ENCODE peak calls at places on chromosome 2, in seven cellular contexts. One of them, this sample, is unnamed.

GRCh38 chr2:13638181-13638580 is 921.4 kb downstream of the TRIB2 start:
- DNase-seq in effector memory CD4-positive, alpha-beta T cell: no peak
- DNase-seq in upper lobe of right lung: no peak
- DNase-seq in uterus: no peak
- DNase-seq in cardiac muscle cell: no peak
- DNase-seq in tibial artery: no peak
- DNase-seq in coronary artery: no peak
- DNase-seq in this sample: no peak

GRCh38 chr2:198273670-198274069 is 469.3 kb downstream of the PLCL1 start:
- DNase-seq in uterus: no peak
- DNase-seq in tibial artery: no peak
- DNase-seq in coronary artery: no peak
- DNase-seq in upper lobe of right lung: no peak
- DNase-seq in cardiac muscle cell: no peak
- DNase-seq in effector memory CD4-positive, alpha-beta T cell: no peak
- DNase-seq in this sample: no peak

GRCh38 chr2:108853421-108853820 is 66.8 kb downstream of the CCDC138 start:
- DNase-seq in effector memory CD4-positive, alpha-beta T cell: no peak
- DNase-seq in tibial artery: no peak
- DNase-seq in cardiac muscle cell: no peak
- DNase-seq in uterus: no peak
- DNase-seq in coronary artery: no peak
- DNase-seq in upper lobe of right lung: no peak
- DNase-seq in this sample: no peak

GRCh38 chr2:61727746-61728145 is 126.1 kb downstream of the FAM161A start:
- DNase-seq in uterus: no peak
- DNase-seq in cardiac muscle cell: no peak
- DNase-seq in coronary artery: no peak
- DNase-seq in tibial artery: no peak
- DNase-seq in effector memory CD4-positive, alpha-beta T cell: no peak
- DNase-seq in upper lobe of right lung: no peak
- DNase-seq in this sample: no peak

GRCh38 chr2:109609352-109610024 is 4.3 kb downstream of the SEPTIN10 start:
- DNase-seq in cardiac muscle cell: no peak
- DNase-seq in uterus: no peak
- DNase-seq in tibial artery: no peak
- DNase-seq in coronary artery: no peak
- DNase-seq in effector memory CD4-positive, alpha-beta T cell: no peak
- DNase-seq in upper lobe of right lung: no peak
- DNase-seq in this sample: no peak

GRCh38 chr2:200847268-200847667 is 17.2 kb downstream of the CLK1 start:
- DNase-seq in cardiac muscle cell: no peak
- DNase-seq in upper lobe of right lung: no peak
- DNase-seq in tibial artery: no peak
- DNase-seq in uterus: no peak
- DNase-seq in effector memory CD4-positive, alpha-beta T cell: no peak
- DNase-seq in coronary artery: no peak
- DNase-seq in this sample: no peak

GRCh38 chr2:9276901-9277455 is 70.4 kb downstream of the ASAP2 start:
- DNase-seq in uterus: no peak
- DNase-seq in tibial artery: no peak
- DNase-seq in upper lobe of right lung: no peak
- DNase-seq in effector memory CD4-positive, alpha-beta T cell: no peak
- DNase-seq in coronary artery: no peak
- DNase-seq in cardiac muscle cell: no peak
- DNase-seq in this sample: no peak

GRCh38 chr2:148963461-148963860 is 75.0 kb upstream of the LYPD6B start:
- DNase-seq in cardiac muscle cell: no peak
- DNase-seq in uterus: no peak
- DNase-seq in upper lobe of right lung: no peak
- DNase-seq in tibial artery: no peak
- DNase-seq in coronary artery: no peak
- DNase-seq in effector memory CD4-positive, alpha-beta T cell: no peak
- DNase-seq in this sample: no peak

GRCh38 chr2:60526623-60527022 is 26.8 kb downstream of the BCL11A start:
- DNase-seq in uterus: no peak
- DNase-seq in tibial artery: no peak
- DNase-seq in effector memory CD4-positive, alpha-beta T cell: no peak
- DNase-seq in coronary artery: no peak
- DNase-seq in cardiac muscle cell: no peak
- DNase-seq in upper lobe of right lung: no peak
- DNase-seq in this sample: no peak

GRCh38 chr2:67400560-67401464 is 3.7 kb downstream of the ETAA1 start:
- DNase-seq in effector memory CD4-positive, alpha-beta T cell: no peak
- DNase-seq in tibial artery: no peak
- DNase-seq in uterus: no peak
- DNase-seq in cardiac muscle cell: no peak
- DNase-seq in upper lobe of right lung: no peak
- DNase-seq in coronary artery: no peak
- DNase-seq in this sample: no peak

GRCh38 chr2:36469267-36469561 is 113.6 kb downstream of the CRIM1 start:
- DNase-seq in uterus: no peak
- DNase-seq in effector memory CD4-positive, alpha-beta T cell: no peak
- DNase-seq in upper lobe of right lung: no peak
- DNase-seq in cardiac muscle cell: no peak
- DNase-seq in tibial artery: no peak
- DNase-seq in coronary artery: no peak
- DNase-seq in this sample: no peak

GRCh38 chr2:55776479-55776878 is 82.8 kb upstream of the PNPT1 start:
- DNase-seq in effector memory CD4-positive, alpha-beta T cell: no peak
- DNase-seq in uterus: no peak
- DNase-seq in coronary artery: no peak
- DNase-seq in cardiac muscle cell: no peak
- DNase-seq in tibial artery: no peak
- DNase-seq in upper lobe of right lung: no peak
- DNase-seq in this sample: no peak

GRCh38 chr2:238897122-238897880 is 49.4 kb downstream of the TWIST2 start:
- DNase-seq in upper lobe of right lung: no peak
- DNase-seq in cardiac muscle cell: no peak
- DNase-seq in coronary artery: no peak
- DNase-seq in uterus: no peak
- DNase-seq in effector memory CD4-positive, alpha-beta T cell: no peak
- DNase-seq in tibial artery: no peak
- DNase-seq in this sample: no peak

GRCh38 chr2:168336786-168337388 is 89.5 kb upstream of the STK39 start:
- DNase-seq in cardiac muscle cell: peak
- DNase-seq in tibial artery: no peak
- DNase-seq in effector memory CD4-positive, alpha-beta T cell: peak
- DNase-seq in upper lobe of right lung: peak
- DNase-seq in coronary artery: no peak
- DNase-seq in uterus: no peak
- DNase-seq in this sample: no peak

GRCh38 chr2:39301352-39301751 is 57.6 kb upstream of the CDKL4 start:
- DNase-seq in uterus: no peak
- DNase-seq in effector memory CD4-positive, alpha-beta T cell: no peak
- DNase-seq in coronary artery: no peak
- DNase-seq in tibial artery: no peak
- DNase-seq in cardiac muscle cell: no peak
- DNase-seq in upper lobe of right lung: no peak
- DNase-seq in this sample: no peak

GRCh38 chr2:126839711-126840110 is 59.0 kb upstream of the TEX51 start:
- DNase-seq in upper lobe of right lung: no peak
- DNase-seq in coronary artery: no peak
- DNase-seq in tibial artery: no peak
- DNase-seq in uterus: no peak
- DNase-seq in cardiac muscle cell: no peak
- DNase-seq in effector memory CD4-positive, alpha-beta T cell: no peak
- DNase-seq in this sample: no peak

GRCh38 chr2:20415511-20415918 is 31.4 kb upstream of the RHOB start:
- DNase-seq in uterus: peak
- DNase-seq in cardiac muscle cell: no peak
- DNase-seq in upper lobe of right lung: no peak
- DNase-seq in tibial artery: peak
- DNase-seq in coronary artery: peak
- DNase-seq in effector memory CD4-positive, alpha-beta T cell: no peak
- DNase-seq in this sample: no peak

GRCh38 chr2:237862528-237862895 is 3.1 kb downstream of the RAMP1 start:
- DNase-seq in upper lobe of right lung: peak
- DNase-seq in effector memory CD4-positive, alpha-beta T cell: no peak
- DNase-seq in uterus: peak
- DNase-seq in coronary artery: peak
- DNase-seq in cardiac muscle cell: no peak
- DNase-seq in tibial artery: peak
- DNase-seq in this sample: no peak

GRCh38 chr2:18373081-18373480 is 187.4 kb downstream of the RDH14 start:
- DNase-seq in coronary artery: no peak
- DNase-seq in cardiac muscle cell: no peak
- DNase-seq in effector memory CD4-positive, alpha-beta T cell: no peak
- DNase-seq in tibial artery: no peak
- DNase-seq in uterus: no peak
- DNase-seq in upper lobe of right lung: no peak
- DNase-seq in this sample: no peak

GRCh38 chr2:56185582-56186046 is 1.8 kb downstream of the CCDC85A start:
- DNase-seq in coronary artery: no peak
- DNase-seq in cardiac muscle cell: peak
- DNase-seq in tibial artery: no peak
- DNase-seq in uterus: peak
- DNase-seq in effector memory CD4-positive, alpha-beta T cell: no peak
- DNase-seq in upper lobe of right lung: peak
- DNase-seq in this sample: peak

GRCh38 chr2:41870948-41871522 is 176.8 kb upstream of the PKDCC start:
- DNase-seq in effector memory CD4-positive, alpha-beta T cell: no peak
- DNase-seq in tibial artery: no peak
- DNase-seq in upper lobe of right lung: no peak
- DNase-seq in coronary artery: no peak
- DNase-seq in uterus: no peak
- DNase-seq in cardiac muscle cell: peak
- DNase-seq in this sample: no peak

GRCh38 chr2:127041259-127041970 is 65.5 kb downstream of the BIN1 start:
- DNase-seq in tibial artery: no peak
- DNase-seq in cardiac muscle cell: no peak
- DNase-seq in effector memory CD4-positive, alpha-beta T cell: no peak
- DNase-seq in uterus: no peak
- DNase-seq in coronary artery: no peak
- DNase-seq in upper lobe of right lung: no peak
- DNase-seq in this sample: no peak

GRCh38 chr2:10493636-10494281 is 45.6 kb upstream of the ODC1 start:
- DNase-seq in effector memory CD4-positive, alpha-beta T cell: peak
- DNase-seq in cardiac muscle cell: no peak
- DNase-seq in coronary artery: peak
- DNase-seq in uterus: no peak
- DNase-seq in tibial artery: peak
- DNase-seq in upper lobe of right lung: peak
- DNase-seq in this sample: peak

GRCh38 chr2:215528555-215528954 is 92.7 kb upstream of the FN1 start:
- DNase-seq in uterus: no peak
- DNase-seq in upper lobe of right lung: no peak
- DNase-seq in coronary artery: no peak
- DNase-seq in cardiac muscle cell: no peak
- DNase-seq in tibial artery: no peak
- DNase-seq in effector memory CD4-positive, alpha-beta T cell: no peak
- DNase-seq in this sample: no peak

GRCh38 chr2:231138699-231139098 is 13.9 kb upstream of the HTR2B start:
- DNase-seq in effector memory CD4-positive, alpha-beta T cell: no peak
- DNase-seq in coronary artery: no peak
- DNase-seq in cardiac muscle cell: no peak
- DNase-seq in tibial artery: no peak
- DNase-seq in uterus: no peak
- DNase-seq in upper lobe of right lung: no peak
- DNase-seq in this sample: no peak
- H3K27ac ChIP-seq in effector memory CD4-positive, alpha-beta T cell: no peak
- H3K27ac ChIP-seq in coronary artery: no peak
- H3K27ac ChIP-seq in cardiac muscle cell: no peak
- H3K27ac ChIP-seq in tibial artery: no peak
- H3K27ac ChIP-seq in uterus: peak
- H3K27ac ChIP-seq in upper lobe of right lung: no peak
- H3K27ac ChIP-seq in this sample: no peak

GRCh38 chr2:136323935-136324334 is 206.0 kb upstream of the CXCR4 start:
- DNase-seq in uterus: no peak
- DNase-seq in upper lobe of right lung: no peak
- DNase-seq in coronary artery: no peak
- DNase-seq in tibial artery: no peak
- DNase-seq in effector memory CD4-positive, alpha-beta T cell: no peak
- DNase-seq in cardiac muscle cell: no peak
- DNase-seq in this sample: no peak
- H3K27ac ChIP-seq in uterus: no peak
- H3K27ac ChIP-seq in upper lobe of right lung: no peak
- H3K27ac ChIP-seq in coronary artery: no peak
- H3K27ac ChIP-seq in tibial artery: no peak
- H3K27ac ChIP-seq in effector memory CD4-positive, alpha-beta T cell: no peak
- H3K27ac ChIP-seq in cardiac muscle cell: no peak
- H3K27ac ChIP-seq in this sample: no peak

GRCh38 chr2:27118525-27119329 is at the start of gene CGREF1:
- DNase-seq in effector memory CD4-positive, alpha-beta T cell: no peak
- DNase-seq in coronary artery: no peak
- DNase-seq in cardiac muscle cell: peak
- DNase-seq in tibial artery: no peak
- DNase-seq in upper lobe of right lung: no peak
- DNase-seq in uterus: no peak
- DNase-seq in this sample: no peak

GRCh38 chr2:27126252-27126710 is 2.7 kb downstream of the ABHD1 start:
- DNase-seq in tibial artery: no peak
- DNase-seq in coronary artery: no peak
- DNase-seq in cardiac muscle cell: no peak
- DNase-seq in upper lobe of right lung: no peak
- DNase-seq in effector memory CD4-positive, alpha-beta T cell: no peak
- DNase-seq in uterus: no peak
- DNase-seq in this sample: no peak

GRCh38 chr2:27123302-27124150 is at the start of gene ABHD1:
- DNase-seq in uterus: peak
- DNase-seq in effector memory CD4-positive, alpha-beta T cell: peak
- DNase-seq in upper lobe of right lung: peak
- DNase-seq in tibial artery: peak
- DNase-seq in cardiac muscle cell: peak
- DNase-seq in coronary artery: no peak
- DNase-seq in this sample: peak

GRCh38 chr2:27125104-27125503 is 1.5 kb downstream of the ABHD1 start:
- DNase-seq in tibial artery: no peak
- DNase-seq in uterus: no peak
- DNase-seq in cardiac muscle cell: no peak
- DNase-seq in coronary artery: no peak
- DNase-seq in effector memory CD4-positive, alpha-beta T cell: no peak
- DNase-seq in upper lobe of right lung: no peak
- DNase-seq in this sample: no peak

GRCh38 chr2:27122791-27123190 is 824 bp upstream of the ABHD1 start:
- DNase-seq in cardiac muscle cell: no peak
- DNase-seq in effector memory CD4-positive, alpha-beta T cell: no peak
- DNase-seq in tibial artery: no peak
- DNase-seq in uterus: no peak
- DNase-seq in upper lobe of right lung: no peak
- DNase-seq in coronary artery: no peak
- DNase-seq in this sample: no peak
- H3K27ac ChIP-seq in cardiac muscle cell: no peak
- H3K27ac ChIP-seq in effector memory CD4-positive, alpha-beta T cell: no peak
- H3K27ac ChIP-seq in tibial artery: no peak
- H3K27ac ChIP-seq in uterus: no peak
- H3K27ac ChIP-seq in upper lobe of right lung: peak
- H3K27ac ChIP-seq in coronary artery: no peak
- H3K27ac ChIP-seq in this sample: no peak

GRCh38 chr2:234259440-234259839 is 208.9 kb downstream of the SPP2 start:
- DNase-seq in coronary artery: no peak
- DNase-seq in upper lobe of right lung: no peak
- DNase-seq in tibial artery: no peak
- DNase-seq in cardiac muscle cell: no peak
- DNase-seq in uterus: no peak
- DNase-seq in effector memory CD4-positive, alpha-beta T cell: no peak
- DNase-seq in this sample: no peak
- H3K27ac ChIP-seq in coronary artery: no peak
- H3K27ac ChIP-seq in upper lobe of right lung: no peak
- H3K27ac ChIP-seq in tibial artery: no peak
- H3K27ac ChIP-seq in cardiac muscle cell: no peak
- H3K27ac ChIP-seq in uterus: no peak
- H3K27ac ChIP-seq in effector memory CD4-positive, alpha-beta T cell: no peak
- H3K27ac ChIP-seq in this sample: no peak